ENCODE peak calls at places on chromosomes 11 and 22, in five cellular contexts. E is MM.1S, T is K562, D is IMR-90, G is mesendoderm. V is an unnamed sample.

GRCh38 chr11:3942160-3942955 is 86.9 kb downstream of the STIM1 start:
- DNase-seq in E (no peak), G (no peak), D (no peak), T (no peak), V (no peak)

GRCh38 chr11:134019500-134019899 is 49.4 kb upstream of the JAM3 start:
- DNase-seq in D (no peak), E (no peak), G (no peak), T (no peak), V (no peak)

GRCh38 chr11:46050065-46050464 is 71.2 kb downstream of the PHF21A start:
- DNase-seq in D (peak), G (peak), E (no peak), T (no peak), V (peak)

GRCh38 chr22:43275545-43275981 is 67.6 kb downstream of the SCUBE1 start:
- DNase-seq in G (peak), E (no peak), T (peak), D (peak), V (peak)

GRCh38 chr22:25475554-25476022 is 88.9 kb upstream of the GRK3 start:
- DNase-seq in G (peak), D (peak), T (no peak), E (no peak), V (no peak)

GRCh38 chr22:43186272-43187170 is at the start of gene TTLL12:
- DNase-seq in D (peak), T (no peak), E (peak), G (peak), V (peak)

GRCh38 chr11:12827929-12828812 is 153.9 kb downstream of the TEAD1 start:
- DNase-seq in E (peak), G (peak), T (peak), D (peak), V (peak)

GRCh38 chr22:36027960-36028645 is 521 bp downstream of the RBFOX2 start:
- DNase-seq in G (peak), E (peak), T (no peak), D (no peak), V (peak)

GRCh38 chr11:118820412-118821357 is 29.7 kb upstream of the DDX6 start:
- DNase-seq in E (peak), D (no peak), G (peak), T (no peak), V (peak)

GRCh38 chr11:124605719-124606118 is 5.5 kb upstream of the PANX3 start:
- DNase-seq in E (no peak), D (no peak), T (no peak), G (no peak), V (no peak)

GRCh38 chr11:4467043-4467442 is 15.4 kb upstream of the OR52K1 start:
- DNase-seq in D (no peak), T (no peak), E (no peak), G (no peak), V (no peak)

GRCh38 chr22:37176464-37177061 is 11.5 kb downstream of the C1QTNF6 start:
- DNase-seq in D (peak), T (no peak), E (no peak), G (no peak), V (no peak)

GRCh38 chr22:21984793-21985192 is 2.2 kb upstream of the TOP3B start:
- DNase-seq in E (no peak), T (peak), G (peak), D (peak), V (peak)

GRCh38 chr11:12318791-12319733 is 58.3 kb upstream of the PARVA start:
- DNase-seq in D (peak), T (no peak), G (no peak), E (peak), V (no peak)

GRCh38 chr22:34914871-34915270 is 151.1 kb upstream of the ISX start:
- DNase-seq in G (peak), D (no peak), E (no peak), T (no peak), V (no peak)

GRCh38 chr11:71252434-71252781 is at the start of gene SHANK2:
- DNase-seq in E (no peak), G (peak), D (no peak), T (no peak), V (peak)

GRCh38 chr11:122242731-122243130 is 126.7 kb upstream of the BLID start:
- DNase-seq in D (no peak), E (no peak), T (no peak), G (no peak), V (no peak)

GRCh38 chr11:122253541-122254317 is 137.7 kb upstream of the BLID start:
- DNase-seq in E (no peak), T (no peak), D (peak), G (peak), V (no peak)

GRCh38 chr11:122246885-122247284 is 130.9 kb upstream of the BLID start:
- DNase-seq in D (peak), E (no peak), T (no peak), G (no peak), V (no peak)

GRCh38 chr11:122248939-122249338 is 132.9 kb upstream of the BLID start:
- DNase-seq in D (peak), E (no peak), G (no peak), T (no peak), V (peak)

DNA sequence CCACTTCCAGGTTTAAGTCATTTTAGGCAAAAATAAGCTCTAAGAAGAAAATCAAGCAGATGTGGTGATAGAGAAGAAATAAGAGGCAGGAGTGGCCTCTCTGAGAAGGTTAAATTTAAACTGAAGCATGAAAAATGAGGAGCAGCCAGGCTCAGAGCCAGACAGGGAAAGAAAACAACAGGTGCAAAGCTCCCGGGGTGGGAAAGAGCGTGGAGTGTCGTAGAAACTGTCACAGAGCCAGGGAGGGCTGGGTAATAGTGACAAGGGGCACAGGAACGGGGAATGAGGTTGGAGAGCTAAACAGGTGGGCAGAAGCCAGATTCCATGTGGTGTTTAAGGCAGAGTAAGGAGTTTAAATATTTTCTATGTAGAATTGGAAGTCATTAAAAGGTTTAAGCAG is 132.1 kb upstream of the BLID start:
- DNase-seq in E (no peak), T (no peak), D (no peak), G (no peak), V (no peak)
- H3K4me2 ChIP-seq in E (no peak), T (no peak), D (no peak), G (no peak), V (no peak)

GRCh38 chr11:95794086-95794485 is 3.8 kb downstream of the CEP57 start:
- DNase-seq in G (no peak), D (peak), T (no peak), E (no peak), V (peak)
- H3K4me3 ChIP-seq in G (no peak), D (no peak), T (no peak), E (no peak), V (peak)

DNA sequence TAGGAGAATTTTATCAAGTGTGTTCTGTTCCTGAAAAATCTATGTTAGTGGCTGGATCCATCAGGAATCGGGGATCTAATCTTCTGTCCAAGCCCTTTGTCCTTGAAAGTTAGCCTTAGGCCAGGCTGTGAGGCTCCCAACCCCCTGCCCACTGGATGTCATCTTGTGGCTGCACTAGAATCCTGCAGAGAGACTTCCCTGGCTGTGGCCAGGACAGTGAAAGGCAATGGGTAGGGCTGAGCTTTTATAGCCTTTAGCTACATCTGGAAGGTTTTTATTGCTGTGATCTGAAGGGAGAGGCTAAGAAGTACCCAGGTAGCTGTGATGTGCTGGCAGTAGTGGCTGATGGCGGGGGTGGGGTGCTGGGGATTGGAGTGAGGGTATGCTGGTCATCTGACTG is 2.1 kb downstream of the OAF start:
- DNase-seq in T (no peak), G (no peak), E (no peak), D (no peak), V (peak)
- H3K9ac ChIP-seq in T (no peak), G (no peak), E (no peak), D (peak), V (peak)

GRCh38 chr22:29872145-29872893 is 10.7 kb upstream of the MTMR3 start:
- DNase-seq in E (peak), D (no peak), T (no peak), G (peak), V (no peak)
- H3K4me2 ChIP-seq in E (no peak), D (no peak), T (no peak), G (no peak), V (no peak)

GRCh38 chr11:35619754-35620640 is 1.7 kb downstream of the FJX1 start:
- DNase-seq in T (peak), D (peak), E (no peak), G (peak), V (peak)

GRCh38 chr11:35623708-35624168 is 5.5 kb downstream of the FJX1 start:
- DNase-seq in T (no peak), E (no peak), G (no peak), D (peak), V (peak)

GRCh38 chr11:35622070-35622469 is 3.8 kb downstream of the FJX1 start:
- DNase-seq in G (peak), T (no peak), D (peak), E (no peak), V (peak)

GRCh38 chr11:35619030-35619753 is 932 bp downstream of the FJX1 start:
- DNase-seq in E (peak), G (peak), T (no peak), D (peak), V (peak)

GRCh38 chr11:35621620-35622019 is 3.4 kb downstream of the FJX1 start:
- DNase-seq in E (no peak), D (no peak), T (no peak), G (no peak), V (peak)
- H3K4me3 ChIP-seq in E (no peak), D (no peak), T (no peak), G (no peak), V (peak)

DNA sequence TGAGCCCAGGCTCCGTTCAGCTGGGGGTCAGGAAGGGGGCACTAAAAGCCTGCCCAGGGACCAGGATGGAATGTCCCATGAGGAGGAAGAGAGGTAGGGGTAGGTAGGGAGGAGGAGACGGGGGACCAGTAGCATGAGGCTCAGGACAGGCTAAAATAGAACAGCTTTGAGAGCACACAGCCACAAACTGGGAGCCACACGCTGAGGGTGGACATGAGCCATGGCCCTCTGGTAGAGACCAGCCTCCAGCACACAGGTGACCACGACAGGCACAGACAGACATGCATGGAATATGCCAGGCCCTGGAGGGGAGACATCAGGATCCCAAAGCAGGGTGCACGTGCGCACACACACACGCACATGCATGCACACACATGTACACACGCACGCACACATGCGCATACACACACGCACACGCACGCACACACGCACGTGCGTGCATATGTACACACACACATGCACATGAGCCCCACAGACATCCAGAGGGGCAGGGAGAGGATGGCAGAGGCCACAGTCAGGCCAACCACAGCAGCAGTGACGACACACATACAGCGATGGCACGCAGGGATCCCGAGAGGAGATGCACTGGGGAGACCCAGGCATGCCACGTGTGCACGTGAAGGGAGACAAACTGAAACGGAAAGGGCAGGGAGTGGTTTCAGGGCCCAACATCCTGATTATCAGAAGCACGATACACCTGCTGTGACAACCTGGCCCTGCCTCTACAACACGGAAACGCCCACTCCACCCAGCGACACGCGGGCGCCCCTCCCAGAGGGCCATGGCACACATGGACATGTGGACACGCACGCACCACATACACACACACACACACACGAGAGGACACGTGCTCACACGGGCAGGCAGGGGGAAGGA is 25.7 kb downstream of the LRRC10B start:
- DNase-seq in T (no peak), G (no peak), E (peak), D (no peak), V (no peak)
- H3K9ac ChIP-seq in T (no peak), G (no peak), E (no peak), D (no peak), V (no peak)

GRCh38 chr22:46673677-46674236 is 53.6 kb downstream of the GRAMD4 start:
- DNase-seq in D (no peak), G (no peak), T (no peak), E (no peak), V (no peak)
- H3K4me2 ChIP-seq in D (no peak), G (no peak), T (no peak), E (no peak), V (no peak)

DNA sequence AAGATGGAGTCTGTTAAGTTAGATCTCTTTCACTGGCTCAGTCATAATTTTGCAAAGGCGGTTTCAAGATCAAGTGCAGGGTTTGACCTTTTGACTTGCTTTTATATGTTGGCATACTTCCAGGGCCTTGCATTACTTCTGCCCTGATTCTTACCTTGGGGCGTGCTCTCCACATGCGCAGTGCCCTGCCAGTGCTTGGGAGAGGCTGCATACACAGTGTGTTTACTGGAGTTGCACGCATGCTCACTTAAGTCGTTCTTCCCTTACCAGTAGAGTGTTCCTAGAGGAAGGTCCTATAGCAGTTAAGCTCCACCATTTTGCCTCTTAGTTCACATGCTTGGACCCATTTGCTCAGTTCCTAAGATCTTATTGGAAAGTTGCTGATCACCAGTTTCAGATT is 21.0 kb upstream of the TMEM123 start:
- DNase-seq in E (peak), G (no peak), T (no peak), D (no peak), V (no peak)
- H3K4me3 ChIP-seq in E (no peak), G (no peak), T (no peak), D (no peak), V (no peak)

V was measured in PC-3.